ENCODE peak calls at places on chromosomes 1 and 21, in ten cellular contexts. T is fibroblast of mammary gland, M is activated B cell treated with CpG ODN at 0.5 μM for 24 hours, W is BJ, D is Peyer's patch, L is Calu3, Z is uterus, S is MCF 10A, N is heart right ventricle, F is A549. G is an unnamed sample.

GRCh38 chr1:52825868-52826267 is 16.7 kb upstream of the ZYG11A start:
- DNase-seq in T (peak; percentile 11), W (no peak), Z (no peak), M (no peak), F (no peak), S (peak; percentile 31), L (no peak), D (no peak), N (no peak), G (no peak)

GRCh38 chr1:209202826-209203439 is 380.6 kb upstream of the CAMK1G start:
- DNase-seq in T (peak; percentile 67), M (no peak), F (peak; percentile 71), D (peak; percentile 54), N (no peak), W (no peak), L (peak; percentile 43), S (peak; percentile 92), Z (no peak), G (no peak)

GRCh38 chr1:235025422-235025984 is 103.1 kb downstream of the TOMM20 start:
- DNase-seq in L (no peak), T (no peak), N (no peak), Z (no peak), S (no peak), F (no peak), D (no peak), W (no peak), M (no peak), G (no peak)

GRCh38 chr1:226985839-226986463 is 45.9 kb downstream of the COQ8A start:
- DNase-seq in N (no peak), L (no peak), Z (no peak), W (no peak), S (no peak), M (no peak), T (no peak), F (no peak), D (peak; percentile 40), G (no peak)

GRCh38 chr21:42674351-42674940 is 21.0 kb downstream of the PDE9A start:
- DNase-seq in T (peak; percentile 39), D (no peak), S (no peak), M (no peak), F (no peak), W (no peak), Z (peak; percentile 62), N (peak; percentile 70), L (no peak), G (no peak)

GRCh38 chr1:178055779-178056471 is 38.0 kb upstream of the RASAL2 start:
- DNase-seq in W (no peak), T (peak; percentile 37), Z (no peak), D (peak; percentile 66), N (peak; percentile 38), F (peak; percentile 81), M (no peak), S (peak; percentile 77), L (peak; percentile 39), G (no peak)

GRCh38 chr1:89995595-89996397 is 886 bp downstream of the ZNF326 start:
- DNase-seq in N (no peak), F (no peak), Z (no peak), L (no peak), T (peak; percentile 48), D (no peak), W (no peak), M (no peak), S (no peak), G (no peak)

GRCh38 chr1:45012639-45013278 is 705 bp downstream of the UROD start:
- DNase-seq in L (peak; percentile 57), W (no peak), N (peak; percentile 83), D (peak; percentile 73), S (peak; percentile 77), F (no peak), Z (peak; percentile 77), T (peak; percentile 61), M (no peak), G (no peak)

DNA sequence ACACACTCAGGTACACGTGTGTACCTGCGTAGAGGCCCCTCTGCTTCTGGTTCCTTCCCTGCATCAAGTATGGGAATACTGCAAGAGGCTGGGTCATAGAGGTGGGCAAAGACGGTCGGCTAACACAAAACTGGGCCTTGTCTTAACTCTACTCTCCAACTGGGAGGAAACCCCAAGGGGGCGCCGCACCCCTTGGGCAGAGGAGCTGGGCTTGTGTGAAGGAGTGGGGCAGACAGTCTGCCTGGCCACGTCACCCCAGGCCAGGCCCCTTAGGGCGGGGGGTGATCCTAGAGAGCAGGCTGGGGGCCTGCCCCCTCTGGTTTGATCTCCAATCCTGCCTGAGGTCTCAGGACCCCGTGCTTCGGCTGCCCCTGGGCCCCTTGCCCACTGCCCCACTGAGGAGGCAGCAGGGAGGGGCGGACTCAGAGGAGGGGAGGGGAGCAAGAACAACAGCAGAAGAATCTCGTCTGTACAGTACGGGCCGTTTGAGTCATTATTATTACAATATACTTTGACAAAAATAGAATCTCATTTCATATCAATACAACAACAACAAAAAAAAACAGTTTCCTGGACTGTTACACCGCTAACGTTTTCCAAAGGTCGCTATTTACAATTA is 34.7 kb downstream of the MEF2D start:
- DNase-seq in L (peak; percentile 20), Z (no peak), F (peak; percentile 38), M (no peak), D (no peak), W (no peak), S (peak; percentile 57), T (peak; percentile 65), N (no peak), G (no peak)
- TF ChIP-seq CTCF in L (no peak), Z (no peak), F (peak; percentile 36), M (no peak), D (no peak), W (no peak), S (peak; percentile 31), T (peak; percentile 24), N (no peak), G (peak; percentile 11)

DNA sequence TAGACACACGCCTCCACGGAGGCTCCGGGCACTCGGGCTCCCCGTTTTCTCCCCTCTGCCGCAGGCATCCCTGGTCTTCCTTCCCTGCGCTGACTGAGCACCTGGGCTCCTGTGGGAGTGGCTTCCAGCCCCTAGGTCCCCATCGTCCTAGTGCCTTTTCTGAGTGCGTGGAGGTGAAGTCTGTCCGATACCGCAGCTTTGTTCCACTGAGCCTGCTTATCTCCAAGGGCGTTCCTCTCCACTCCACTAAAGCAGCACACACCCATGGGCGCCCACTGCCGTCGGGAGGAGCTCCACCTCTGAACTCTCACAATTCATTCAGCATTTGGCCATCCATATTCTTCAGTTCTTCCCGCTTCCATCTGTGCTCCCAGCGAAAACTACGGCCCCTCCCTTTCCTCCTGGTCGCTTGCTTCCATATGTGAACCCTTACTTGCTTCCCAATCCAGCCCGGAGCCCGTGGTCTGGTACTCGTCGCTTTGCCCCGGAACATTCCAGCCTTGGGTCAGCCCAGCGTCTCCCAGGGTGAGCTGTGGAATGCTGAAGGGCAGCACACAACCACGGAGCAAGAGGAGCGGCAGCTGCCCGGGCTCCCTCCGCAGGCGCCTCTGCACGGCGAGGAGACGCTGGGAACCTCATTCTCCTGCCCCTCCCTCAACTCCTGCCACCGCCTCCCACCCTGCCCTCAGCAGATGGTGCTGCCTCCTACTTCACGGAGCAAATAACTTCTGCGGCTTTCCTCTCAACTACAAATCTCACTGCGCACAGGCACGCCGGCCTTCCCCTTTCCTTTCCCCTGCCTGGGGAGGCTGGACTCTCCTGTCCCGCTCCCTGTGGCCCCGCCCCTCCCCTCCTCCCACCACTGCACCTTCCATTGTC is 27.5 kb downstream of the ATP8B2 start:
- DNase-seq in D (peak; percentile 80), M (peak; percentile 22), W (no peak), S (no peak), Z (peak; percentile 42), L (peak; percentile 49), F (no peak), N (peak; percentile 54), T (peak; percentile 31), G (peak; percentile 37)
- TF ChIP-seq CTCF in D (no peak), M (no peak), W (peak; percentile 12), S (no peak), Z (no peak), L (peak; percentile 17), F (no peak), N (no peak), T (no peak), G (peak; percentile 16)

GRCh38 chr1:153727463-153728304 is at the start of gene INTS3:
- DNase-seq in S (peak; percentile 100), L (peak; percentile 99), D (peak; percentile 100), Z (peak; percentile 100), W (peak; percentile 99), F (peak; percentile 100), N (peak; percentile 100), M (peak; percentile 90), T (peak; percentile 100), G (peak; percentile 98)
- TF ChIP-seq CTCF in S (no peak), L (no peak), D (no peak), Z (peak; percentile 33), W (peak; percentile 10), F (no peak), N (no peak), M (no peak), T (no peak), G (peak; percentile 32)

GRCh38 chr1:70490153-70490552 is 79.1 kb downstream of the CTH start:
- DNase-seq in L (no peak), S (no peak), N (no peak), D (no peak), M (no peak), F (no peak), T (no peak), W (no peak), Z (no peak), G (no peak)

GRCh38 chr1:70487471-70487840 is 76.4 kb downstream of the CTH start:
- DNase-seq in W (no peak), T (no peak), D (no peak), Z (no peak), F (no peak), N (no peak), L (no peak), M (no peak), S (no peak), G (no peak)

GRCh38 chr1:70486676-70487470 is 75.8 kb downstream of the CTH start:
- DNase-seq in N (peak; percentile 25), D (no peak), F (no peak), T (peak; percentile 94), M (no peak), Z (peak; percentile 69), W (peak; percentile 80), L (no peak), S (peak; percentile 26), G (no peak)

GRCh38 chr1:70485624-70486023 is 74.6 kb downstream of the CTH start:
- DNase-seq in Z (no peak), N (no peak), D (no peak), T (no peak), W (no peak), L (no peak), M (no peak), S (no peak), F (no peak), G (no peak)

DNA sequence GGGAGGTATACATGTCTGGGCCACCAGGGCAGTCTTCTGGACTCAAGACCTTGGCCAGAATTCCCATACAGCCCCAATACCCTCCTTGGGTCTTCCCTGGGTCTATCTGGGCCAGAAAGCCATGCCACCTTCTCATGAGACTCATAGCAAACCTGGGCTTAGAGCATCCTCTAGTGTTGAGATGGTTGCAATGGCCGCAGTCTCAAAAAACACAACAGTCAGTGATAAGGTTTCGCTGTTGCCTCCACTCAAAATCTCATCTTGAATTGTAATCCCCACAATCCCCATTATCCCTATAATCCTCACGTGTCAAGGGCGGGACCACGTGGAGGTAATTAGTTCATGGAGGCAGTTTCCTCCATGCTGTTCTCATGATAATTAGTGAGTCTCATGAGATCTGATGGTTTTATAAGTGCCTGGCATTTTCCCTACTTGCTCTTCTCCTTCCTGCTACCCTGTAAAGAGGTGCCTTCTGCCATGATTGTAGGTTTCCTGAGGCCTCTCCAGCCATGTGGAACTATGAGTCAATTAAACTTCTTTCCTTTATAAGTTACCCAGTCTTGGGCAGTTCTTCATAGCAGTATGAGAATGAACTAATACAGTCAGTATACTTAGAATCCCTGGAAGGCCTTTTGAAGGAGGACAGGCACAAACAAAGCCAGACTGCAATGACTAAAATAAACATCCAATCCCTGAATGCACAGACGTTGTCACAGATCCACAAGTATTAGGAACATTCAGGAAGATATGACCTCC is 77.0 kb downstream of the CTH start:
- DNase-seq in N (peak; percentile 16), S (peak; percentile 63), F (peak; percentile 36), M (no peak), L (peak; percentile 23), D (no peak), W (no peak), T (peak; percentile 58), Z (no peak), G (no peak)
- TF ChIP-seq CTCF in N (peak; percentile 69), S (peak; percentile 57), F (peak; percentile 35), M (no peak), L (no peak), D (peak; percentile 74), W (peak; percentile 44), T (peak; percentile 74), Z (no peak), G (peak; percentile 56)

G was measured in progenitor cell of endocrine pancreas.